ENCODE peak calls at places on chromosomes 2 and 18, in nine cellular contexts. One of them, this sample, is unnamed.
A peak's percentile ranks its signal among the peaks of the same experiment; 100 is the strongest.

GRCh38 chr2:218870984-218871344 is 9.7 kb upstream of the WNT10A start:
- DNase-seq in OCI-LY7: no peak
- DNase-seq in HCT116: no peak
- DNase-seq in GM23338: no peak
- DNase-seq in GM23248: no peak
- DNase-seq in SK-N-SH: no peak
- DNase-seq in MM.1S: no peak
- DNase-seq in PC-3: no peak
- DNase-seq in hepatocyte: no peak
- DNase-seq in this sample: no peak

GRCh38 chr2:63767307-63767706 is 74.4 kb upstream of the UGP2 start:
- DNase-seq in MM.1S: no peak
- DNase-seq in PC-3: no peak
- DNase-seq in OCI-LY7: no peak
- DNase-seq in HCT116: no peak
- DNase-seq in hepatocyte: no peak
- DNase-seq in SK-N-SH: no peak
- DNase-seq in GM23338: no peak
- DNase-seq in GM23248: no peak
- DNase-seq in this sample: no peak

GRCh38 chr2:140274891-140275290 is 1494.7 kb upstream of the NXPH2 start:
- DNase-seq in hepatocyte: no peak
- DNase-seq in SK-N-SH: no peak
- DNase-seq in PC-3: no peak
- DNase-seq in GM23338: no peak
- DNase-seq in MM.1S: no peak
- DNase-seq in GM23248: no peak
- DNase-seq in OCI-LY7: no peak
- DNase-seq in HCT116: no peak
- DNase-seq in this sample: no peak

GRCh38 chr2:227503433-227504406 is 31.8 kb downstream of the AGFG1 start:
- DNase-seq in GM23248: peak; percentile 88
- DNase-seq in MM.1S: no peak
- DNase-seq in HCT116: peak; percentile 84
- DNase-seq in GM23338: no peak
- DNase-seq in SK-N-SH: no peak
- DNase-seq in hepatocyte: peak; percentile 8
- DNase-seq in PC-3: peak; percentile 96
- DNase-seq in OCI-LY7: no peak
- DNase-seq in this sample: no peak

GRCh38 chr2:95068256-95068655 is 42.7 kb downstream of the MAL start:
- DNase-seq in GM23338: no peak
- DNase-seq in GM23248: no peak
- DNase-seq in SK-N-SH: no peak
- DNase-seq in OCI-LY7: no peak
- DNase-seq in PC-3: no peak
- DNase-seq in MM.1S: no peak
- DNase-seq in HCT116: no peak
- DNase-seq in hepatocyte: no peak
- DNase-seq in this sample: no peak

GRCh38 chr2:29275186-29275585 is 160.0 kb downstream of the CLIP4 start:
- DNase-seq in GM23248: no peak
- DNase-seq in SK-N-SH: no peak
- DNase-seq in PC-3: no peak
- DNase-seq in hepatocyte: no peak
- DNase-seq in MM.1S: no peak
- DNase-seq in GM23338: no peak
- DNase-seq in OCI-LY7: no peak
- DNase-seq in HCT116: no peak
- DNase-seq in this sample: no peak

GRCh38 chr2:65710779-65711295 is 278.4 kb upstream of the SPRED2 start:
- DNase-seq in GM23248: peak; percentile 9
- DNase-seq in GM23338: peak; percentile 71
- DNase-seq in SK-N-SH: no peak
- DNase-seq in hepatocyte: no peak
- DNase-seq in OCI-LY7: peak; percentile 38
- DNase-seq in PC-3: peak; percentile 65
- DNase-seq in MM.1S: no peak
- DNase-seq in HCT116: peak; percentile 48
- DNase-seq in this sample: peak; percentile 36

GRCh38 chr2:32683520-32684086 is 55.8 kb downstream of the TTC27 start:
- DNase-seq in OCI-LY7: no peak
- DNase-seq in GM23248: no peak
- DNase-seq in MM.1S: no peak
- DNase-seq in SK-N-SH: no peak
- DNase-seq in GM23338: no peak
- DNase-seq in HCT116: no peak
- DNase-seq in hepatocyte: no peak
- DNase-seq in PC-3: no peak
- DNase-seq in this sample: no peak

GRCh38 chr2:205772983-205773382 is 90.7 kb downstream of the NRP2 start:
- DNase-seq in HCT116: no peak
- DNase-seq in hepatocyte: no peak
- DNase-seq in GM23248: no peak
- DNase-seq in OCI-LY7: no peak
- DNase-seq in PC-3: no peak
- DNase-seq in GM23338: no peak
- DNase-seq in SK-N-SH: no peak
- DNase-seq in MM.1S: no peak
- DNase-seq in this sample: no peak

GRCh38 chr18:54161267-54161666 is 63.2 kb downstream of the MBD2 start:
- DNase-seq in OCI-LY7: no peak
- DNase-seq in HCT116: no peak
- DNase-seq in PC-3: peak; percentile 31
- DNase-seq in GM23248: peak; percentile 33
- DNase-seq in hepatocyte: no peak
- DNase-seq in GM23338: no peak
- DNase-seq in SK-N-SH: no peak
- DNase-seq in MM.1S: no peak
- DNase-seq in this sample: no peak

GRCh38 chr2:203650860-203651613 is 55.4 kb upstream of the CD28 start:
- DNase-seq in GM23248: peak; percentile 82
- DNase-seq in MM.1S: peak; percentile 77
- DNase-seq in OCI-LY7: peak; percentile 84
- DNase-seq in GM23338: peak; percentile 65
- DNase-seq in HCT116: peak; percentile 37
- DNase-seq in PC-3: peak; percentile 80
- DNase-seq in SK-N-SH: peak; percentile 76
- DNase-seq in hepatocyte: peak; percentile 85
- DNase-seq in this sample: peak; percentile 27

GRCh38 chr2:27308359-27308875 is at the start of gene UCN:
- DNase-seq in MM.1S: no peak
- DNase-seq in HCT116: no peak
- DNase-seq in GM23338: peak; percentile 83
- DNase-seq in PC-3: no peak
- DNase-seq in hepatocyte: peak; percentile 81
- DNase-seq in OCI-LY7: no peak
- DNase-seq in SK-N-SH: peak; percentile 82
- DNase-seq in GM23248: peak; percentile 72
- DNase-seq in this sample: peak; percentile 88

GRCh38 chr2:48733067-48733503 is 22.4 kb downstream of the LHCGR start:
- DNase-seq in SK-N-SH: no peak
- DNase-seq in GM23338: no peak
- DNase-seq in GM23248: no peak
- DNase-seq in hepatocyte: no peak
- DNase-seq in MM.1S: no peak
- DNase-seq in PC-3: no peak
- DNase-seq in OCI-LY7: no peak
- DNase-seq in HCT116: no peak
- DNase-seq in this sample: no peak

GRCh38 chr2:192885569-192886160 is 690.9 kb upstream of the TMEFF2 start:
- DNase-seq in PC-3: peak; percentile 50
- DNase-seq in SK-N-SH: no peak
- DNase-seq in OCI-LY7: no peak
- DNase-seq in GM23248: no peak
- DNase-seq in hepatocyte: peak; percentile 45
- DNase-seq in HCT116: no peak
- DNase-seq in MM.1S: no peak
- DNase-seq in GM23338: no peak
- DNase-seq in this sample: no peak

GRCh38 chr2:203626952-203627681 is 79.3 kb upstream of the CD28 start:
- DNase-seq in HCT116: no peak
- DNase-seq in MM.1S: no peak
- DNase-seq in PC-3: no peak
- DNase-seq in SK-N-SH: no peak
- DNase-seq in hepatocyte: peak; percentile 38
- DNase-seq in OCI-LY7: no peak
- DNase-seq in GM23248: peak; percentile 75
- DNase-seq in GM23338: no peak
- DNase-seq in this sample: no peak

GRCh38 chr18:13801260-13801601 is 22.7 kb upstream of the MC5R start:
- DNase-seq in SK-N-SH: no peak
- DNase-seq in PC-3: no peak
- DNase-seq in OCI-LY7: no peak
- DNase-seq in GM23248: no peak
- DNase-seq in HCT116: no peak
- DNase-seq in GM23338: no peak
- DNase-seq in MM.1S: no peak
- DNase-seq in hepatocyte: no peak
- DNase-seq in this sample: no peak

DNA sequence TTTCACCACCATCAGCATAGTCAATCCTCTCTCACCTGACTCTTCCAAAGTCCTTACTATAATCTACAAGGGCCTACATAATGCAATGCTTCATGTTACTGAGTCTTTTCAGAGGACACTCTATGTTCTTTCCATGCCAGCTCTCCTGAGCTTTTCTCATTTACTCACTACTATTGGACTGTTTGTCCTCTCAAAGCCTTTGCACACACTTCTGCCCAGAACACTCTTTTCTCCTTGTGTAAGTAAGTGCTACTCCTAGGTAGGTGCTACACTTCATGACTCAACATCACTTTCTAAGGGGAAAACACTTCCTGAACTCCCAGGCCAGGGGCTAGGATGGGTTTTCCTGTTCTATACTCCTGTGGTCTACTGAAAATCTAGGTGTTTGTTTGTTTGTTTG is 82.5 kb upstream of the GULP1 start:
- DNase-seq in GM23248: no peak
- DNase-seq in OCI-LY7: no peak
- DNase-seq in MM.1S: no peak
- DNase-seq in SK-N-SH: no peak
- DNase-seq in HCT116: no peak
- DNase-seq in GM23338: no peak
- DNase-seq in hepatocyte: no peak
- DNase-seq in PC-3: no peak
- DNase-seq in this sample: no peak
- H3K4me1 ChIP-seq in GM23248: no peaks in the 10 kb centered on the region
- H3K4me1 ChIP-seq in OCI-LY7: no peaks in the 10 kb centered on the region
- H3K4me1 ChIP-seq in MM.1S: no peaks in the 10 kb centered on the region
- H3K4me1 ChIP-seq in SK-N-SH: no peaks in the 10 kb centered on the region
- H3K4me1 ChIP-seq in HCT116: peaks cover 13% of the 10 kb centered on the region
- H3K4me1 ChIP-seq in GM23338: no peaks in the 10 kb centered on the region
- H3K4me1 ChIP-seq in hepatocyte: no peaks in the 10 kb centered on the region
- H3K4me1 ChIP-seq in PC-3: no peaks in the 10 kb centered on the region
- H3K4me1 ChIP-seq in this sample: no peaks in the 10 kb centered on the region

DNA sequence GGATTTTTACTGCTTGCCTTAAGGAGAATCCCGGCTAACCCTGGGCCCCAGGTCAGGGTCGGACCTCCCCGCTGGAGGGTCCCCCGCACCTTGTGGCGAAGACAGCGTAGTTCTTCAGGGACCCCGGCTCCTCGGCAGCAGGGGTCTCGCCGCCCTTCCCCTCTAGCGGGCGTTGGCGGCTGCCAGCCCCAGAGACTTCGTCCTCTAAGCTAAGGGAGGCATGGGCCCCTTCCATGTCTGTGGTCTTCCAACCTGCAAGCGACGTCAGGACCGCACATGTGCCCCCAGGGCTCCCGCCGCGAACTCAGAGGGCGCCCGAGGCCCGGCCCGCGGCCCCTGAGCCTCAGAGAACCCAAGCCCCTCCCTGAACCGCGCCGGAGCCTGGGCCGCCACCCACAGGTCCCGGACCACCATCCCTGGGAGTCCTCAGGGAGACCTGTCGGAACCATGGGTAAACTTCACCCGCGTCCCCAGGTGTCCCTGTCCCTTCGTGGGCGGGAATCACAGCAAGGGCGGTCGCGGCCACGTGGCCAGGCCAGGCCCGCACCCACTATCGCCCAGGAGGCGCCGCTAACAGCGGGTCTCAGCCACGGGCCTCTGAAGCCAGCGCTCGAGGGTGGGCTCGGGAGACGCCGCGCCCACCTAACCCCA is 562 bp downstream of the ANKMY1 start:
- DNase-seq in GM23338: peak; percentile 48
- DNase-seq in SK-N-SH: no peak
- DNase-seq in OCI-LY7: no peak
- DNase-seq in HCT116: no peak
- DNase-seq in hepatocyte: peak; percentile 6
- DNase-seq in MM.1S: no peak
- DNase-seq in GM23248: peak; percentile 53
- DNase-seq in PC-3: no peak
- DNase-seq in this sample: peak; percentile 7
- TF ChIP-seq EZH2phosphoT487 in GM23338: no peak
- TF ChIP-seq EZH2phosphoT487 in SK-N-SH: no peak
- TF ChIP-seq EZH2phosphoT487 in OCI-LY7: no peak
- TF ChIP-seq EZH2phosphoT487 in HCT116: no peak
- TF ChIP-seq EZH2phosphoT487 in hepatocyte: no peak
- TF ChIP-seq EZH2phosphoT487 in MM.1S: no peak
- TF ChIP-seq EZH2phosphoT487 in GM23248: no peak
- TF ChIP-seq EZH2phosphoT487 in PC-3: no peak
- TF ChIP-seq EZH2phosphoT487 in this sample: no peak

GRCh38 chr2:202450785-202451184 is 74.7 kb downstream of the BMPR2 start:
- DNase-seq in HCT116: no peak
- DNase-seq in GM23338: no peak
- DNase-seq in hepatocyte: no peak
- DNase-seq in GM23248: no peak
- DNase-seq in PC-3: no peak
- DNase-seq in SK-N-SH: no peak
- DNase-seq in OCI-LY7: no peak
- DNase-seq in MM.1S: no peak
- DNase-seq in this sample: no peak
- H3K4me1 ChIP-seq in HCT116: no peaks in the 10 kb centered on the region
- H3K4me1 ChIP-seq in GM23338: no peaks in the 10 kb centered on the region
- H3K4me1 ChIP-seq in hepatocyte: no peaks in the 10 kb centered on the region
- H3K4me1 ChIP-seq in GM23248: no peaks in the 10 kb centered on the region
- H3K4me1 ChIP-seq in PC-3: no peaks in the 10 kb centered on the region
- H3K4me1 ChIP-seq in SK-N-SH: no peaks in the 10 kb centered on the region
- H3K4me1 ChIP-seq in OCI-LY7: no peaks in the 10 kb centered on the region
- H3K4me1 ChIP-seq in MM.1S: no peaks in the 10 kb centered on the region
- H3K4me1 ChIP-seq in this sample: no peaks in the 10 kb centered on the region

DNA sequence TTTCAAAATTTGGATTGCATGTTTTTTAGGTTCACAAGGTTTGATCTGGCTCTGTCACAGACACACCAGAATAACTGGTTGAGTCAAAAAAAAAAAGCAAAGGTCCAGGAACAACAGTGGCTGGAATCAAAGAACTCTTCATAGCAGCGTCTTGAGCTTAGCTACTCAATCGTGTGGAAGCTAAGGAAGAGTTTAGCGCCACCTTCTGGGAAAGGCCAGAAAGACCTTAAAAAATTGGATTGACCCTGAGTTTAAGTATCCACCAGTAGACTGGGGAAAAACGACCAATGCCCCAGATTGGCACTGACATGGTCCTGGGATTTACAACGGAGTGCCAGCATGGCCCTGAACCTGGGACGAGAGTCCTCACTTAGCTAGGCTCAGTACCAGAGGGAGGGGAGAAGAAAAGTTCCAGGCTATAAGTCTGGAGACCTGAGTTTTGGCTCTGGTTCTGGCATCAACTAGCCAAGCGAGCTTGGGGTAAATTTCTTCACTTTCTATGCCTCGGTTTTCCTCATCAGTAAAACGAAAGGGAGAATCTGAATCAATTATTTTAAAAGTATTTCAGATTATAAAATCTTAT is 71.1 kb upstream of the TFCP2L1 start:
- DNase-seq in MM.1S: peak; percentile 37
- DNase-seq in GM23338: peak; percentile 92
- DNase-seq in OCI-LY7: peak; percentile 56
- DNase-seq in HCT116: peak; percentile 48
- DNase-seq in hepatocyte: peak; percentile 83
- DNase-seq in PC-3: peak; percentile 91
- DNase-seq in GM23248: peak; percentile 78
- DNase-seq in SK-N-SH: peak; percentile 63
- DNase-seq in this sample: peak; percentile 82
- TF ChIP-seq EZH2phosphoT487 in MM.1S: no peak
- TF ChIP-seq EZH2phosphoT487 in GM23338: no peak
- TF ChIP-seq EZH2phosphoT487 in OCI-LY7: no peak
- TF ChIP-seq EZH2phosphoT487 in HCT116: no peak
- TF ChIP-seq EZH2phosphoT487 in hepatocyte: no peak
- TF ChIP-seq EZH2phosphoT487 in PC-3: no peak
- TF ChIP-seq EZH2phosphoT487 in GM23248: no peak
- TF ChIP-seq EZH2phosphoT487 in SK-N-SH: no peak
- TF ChIP-seq EZH2phosphoT487 in this sample: no peak

This sample was measured in neural progenitor cell.